ENCODE peak calls at places on chromosomes 7 and 10, in seven cellular contexts. P, Y, D, X, G, H and W are unnamed samples.

GRCh38 chr10:46517541-46517940 is 38.9 kb downstream of the GPRIN2 start:
- DNase-seq in G (peak), X (no peak), D (no peak), H (no peak), Y (no peak), P (no peak), W (no peak)

GRCh38 chr10:30190831-30191552 is 131.6 kb upstream of the JCAD start:
- DNase-seq in D (no peak), P (no peak), G (no peak), X (no peak), Y (no peak), H (no peak), W (no peak)

GRCh38 chr7:130908345-130909160 is 174.5 kb upstream of the KLF14 start:
- DNase-seq in X (peak), G (no peak), P (no peak), H (no peak), Y (no peak), D (no peak), W (no peak)

GRCh38 chr10:35459449-35459847 is 123.1 kb downstream of the CCNY start:
- DNase-seq in Y (no peak), D (no peak), P (no peak), X (no peak), H (no peak), G (no peak), W (no peak)

GRCh38 chr7:64541438-64542359 is 21.2 kb downstream of the ZNF680 start:
- DNase-seq in G (no peak), X (no peak), P (peak), Y (no peak), D (no peak), H (no peak), W (no peak)

GRCh38 chr7:78218051-78218450 is 419.5 kb downstream of the PHTF2 start:
- DNase-seq in G (no peak), P (peak), H (no peak), D (no peak), Y (no peak), X (no peak), W (no peak)

GRCh38 chr10:90458054-90458453 is 399.8 kb downstream of the HTR7 start:
- DNase-seq in D (no peak), H (no peak), P (no peak), Y (no peak), G (no peak), X (no peak), W (no peak)

GRCh38 chr7:36949711-36950600 is 225.7 kb upstream of the AOAH start:
- DNase-seq in D (no peak), Y (no peak), G (no peak), P (no peak), X (no peak), H (no peak), W (no peak)

GRCh38 chr7:32335107-32335506 is 155.1 kb downstream of the LSM5 start:
- DNase-seq in Y (no peak), D (no peak), X (no peak), P (peak), G (no peak), H (no peak), W (no peak)

GRCh38 chr7:27753863-27754262 is 13.9 kb downstream of the TAX1BP1 start:
- DNase-seq in X (no peak), G (no peak), P (no peak), H (no peak), Y (no peak), D (no peak), W (no peak)

GRCh38 chr10:21173433-21173963 is 276.4 kb upstream of the NEBL start:
- DNase-seq in D (no peak), Y (no peak), H (peak), X (no peak), G (no peak), P (no peak), W (no peak)

GRCh38 chr10:49363309-49364031 is 32.4 kb downstream of the DRGX start:
- DNase-seq in H (no peak), G (no peak), D (no peak), P (no peak), Y (no peak), X (no peak), W (no peak)